ENCODE peak calls at places on chromosomes 2 and 18, in seven cellular contexts. K is GM10248, B is AG10803, O is GM23338, D is breast epithelium, Q is BJ, L is cardiac muscle cell. H is an unnamed sample.

GRCh38 chr2:111665011-111665410 is 219.0 kb downstream of the ANAPC1 start:
- DNase-seq in O (no peak), D (no peak), B (no peak), Q (no peak), K (no peak), L (no peak), H (no peak)

GRCh38 chr2:200944467-200945394 is 18.7 kb downstream of the ORC2 start:
- DNase-seq in K (peak), L (no peak), O (no peak), B (peak), D (no peak), Q (peak), H (peak)

GRCh38 chr18:7272268-7273049 is 41.6 kb downstream of the LRRC30 start:
- DNase-seq in O (peak), D (no peak), B (peak), K (no peak), Q (no peak), L (peak), H (peak)

GRCh38 chr2:176385838-176386237 is 116.6 kb downstream of the MTX2 start:
- DNase-seq in O (peak), Q (no peak), L (no peak), D (no peak), K (no peak), B (no peak), H (no peak)

GRCh38 chr2:75596784-75597183 is 36.0 kb upstream of the EVA1A start:
- DNase-seq in Q (no peak), L (no peak), O (no peak), B (no peak), D (no peak), K (no peak), H (no peak)

GRCh38 chr18:59963229-59963628 is 63.4 kb downstream of the PMAIP1 start:
- DNase-seq in L (no peak), Q (no peak), B (no peak), D (no peak), O (no peak), K (no peak), H (no peak)

GRCh38 chr2:49901202-49901865 is 747.0 kb upstream of the FSHR start:
- DNase-seq in Q (no peak), L (no peak), O (no peak), B (no peak), D (no peak), K (no peak), H (no peak)

GRCh38 chr2:26692814-26693286 is 328 bp downstream of the KCNK3 start:
- DNase-seq in L (peak), B (peak), O (peak), K (no peak), D (no peak), Q (no peak), H (no peak)

GRCh38 chr2:69237070-69237670 is 149.9 kb downstream of the GFPT1 start:
- DNase-seq in B (peak), D (no peak), L (no peak), Q (no peak), K (no peak), O (no peak), H (no peak)

GRCh38 chr2:239778861-239779591 is 246.1 kb downstream of the NDUFA10 start:
- DNase-seq in Q (no peak), O (no peak), K (no peak), L (no peak), D (peak), B (no peak), H (no peak)

GRCh38 chr2:167134381-167135072 is 246.2 kb downstream of the XIRP2 start:
- DNase-seq in B (peak), Q (peak), D (no peak), L (no peak), K (no peak), O (no peak), H (peak)

GRCh38 chr2:19347619-19348562 is 10.5 kb downstream of the OSR1 start:
- DNase-seq in K (peak), L (peak), B (peak), D (peak), Q (peak), O (peak), H (peak)
- TF ChIP-seq CTCF in K (no peak), L (no peak), B (no peak), D (no peak), Q (no peak), O (no peak), H (no peak)

GRCh38 chr18:37364237-37364636 is 201.4 kb downstream of the CELF4 start:
- DNase-seq in K (no peak), L (peak), D (peak), O (no peak), Q (no peak), B (peak), H (no peak)
- TF ChIP-seq CTCF in K (no peak), L (no peak), D (no peak), O (no peak), Q (no peak), B (no peak), H (no peak)

GRCh38 chr2:207529330-207530159 is at the start of gene CREB1:
- DNase-seq in K (peak), L (peak), B (peak), D (peak), Q (peak), O (peak), H (peak)

GRCh38 chr2:207530160-207531023 is 630 bp downstream of the CREB1 start:
- DNase-seq in K (peak), Q (no peak), B (peak), D (no peak), O (peak), L (peak), H (no peak)

GRCh38 chr2:207532676-207533075 is 2.9 kb downstream of the CREB1 start:
- DNase-seq in D (no peak), B (no peak), O (no peak), L (no peak), Q (no peak), K (no peak), H (no peak)

GRCh38 chr2:207531024-207531411 is 1.3 kb downstream of the CREB1 start:
- DNase-seq in K (peak), L (no peak), D (no peak), B (no peak), Q (no peak), O (no peak), H (no peak)

DNA sequence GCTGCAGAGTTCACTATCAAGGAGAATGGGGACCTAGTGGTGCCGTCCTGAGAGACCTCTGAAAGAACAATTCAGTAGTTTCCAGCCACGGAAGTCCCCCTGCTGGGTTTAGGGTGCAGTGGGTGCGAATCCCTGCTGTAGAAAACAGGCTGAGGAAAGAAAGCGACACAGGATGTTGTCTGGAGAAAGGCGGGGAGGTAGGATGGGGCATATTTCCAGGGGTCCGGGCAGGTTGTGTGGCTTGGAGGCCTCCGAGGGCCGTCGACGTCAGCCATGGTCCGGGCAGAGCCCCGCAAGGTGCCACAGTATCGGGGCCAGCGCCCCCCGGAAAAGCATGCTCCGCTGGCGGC is 807 bp upstream of the CREB1 start:
- DNase-seq in B (peak), O (peak), D (peak), K (peak), Q (no peak), L (no peak), H (no peak)
- TF ChIP-seq CTCF in B (peak), O (no peak), D (no peak), K (no peak), Q (peak), L (peak), H (peak)

GRCh38 chr2:153163055-153163454 is 315.5 kb downstream of the RPRM start:
- DNase-seq in K (peak), B (no peak), Q (no peak), D (no peak), O (peak), L (peak), H (no peak)
- TF ChIP-seq CTCF in K (peak), B (no peak), Q (no peak), D (no peak), O (peak), L (no peak), H (no peak)

GRCh38 chr2:85015653-85016360 is 44.8 kb downstream of the KCMF1 start:
- DNase-seq in B (peak), D (no peak), K (no peak), Q (no peak), L (no peak), O (no peak), H (no peak)

GRCh38 chr2:85019121-85019520 is 48.2 kb downstream of the KCMF1 start:
- DNase-seq in K (no peak), L (no peak), O (no peak), B (no peak), D (no peak), Q (no peak), H (no peak)

GRCh38 chr2:85017436-85018048 is 46.6 kb downstream of the KCMF1 start:
- DNase-seq in Q (no peak), O (peak), B (no peak), L (no peak), K (no peak), D (no peak), H (no peak)

GRCh38 chr2:85022232-85022631 is 51.3 kb downstream of the KCMF1 start:
- DNase-seq in O (no peak), K (no peak), D (no peak), B (no peak), Q (no peak), L (no peak), H (no peak)

DNA sequence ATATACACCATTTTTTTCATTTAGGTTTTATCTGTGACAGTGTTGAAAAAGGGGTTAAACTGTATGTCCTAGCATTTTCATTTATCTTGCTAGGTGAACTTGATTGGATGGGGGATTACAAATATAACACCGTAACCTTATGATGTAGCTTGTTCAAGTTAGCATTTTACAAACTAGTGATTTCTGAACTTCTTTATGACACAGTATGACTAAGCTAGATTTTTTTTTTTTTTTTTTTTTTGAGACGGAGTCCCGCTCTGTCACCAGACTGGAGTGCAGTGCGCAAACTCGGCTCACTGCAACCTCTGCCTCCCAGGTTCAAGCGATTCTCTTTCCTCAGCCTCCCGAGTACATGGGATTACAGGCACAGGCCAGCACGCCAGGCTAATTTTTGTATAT is 47.1 kb downstream of the KCMF1 start:
- DNase-seq in K (no peak), B (no peak), O (no peak), Q (no peak), L (no peak), D (no peak), H (no peak)
- TF ChIP-seq CTCF in K (no peak), B (no peak), O (peak), Q (no peak), L (no peak), D (no peak), H (no peak)

GRCh38 chr2:100741880-100742814 is 77.8 kb upstream of the NPAS2 start:
- DNase-seq in B (peak), L (no peak), D (no peak), Q (peak), O (no peak), K (no peak), H (peak)

GRCh38 chr2:100744184-100744583 is 75.8 kb upstream of the NPAS2 start:
- DNase-seq in O (no peak), Q (no peak), K (no peak), B (no peak), L (no peak), D (no peak), H (no peak)

GRCh38 chr2:100745630-100746029 is 74.3 kb upstream of the NPAS2 start:
- DNase-seq in Q (no peak), O (no peak), L (no peak), D (no peak), B (no peak), K (no peak), H (no peak)

GRCh38 chr2:100744589-100744988 is 75.3 kb upstream of the NPAS2 start:
- DNase-seq in D (no peak), L (no peak), O (no peak), K (peak), B (no peak), Q (no peak), H (no peak)

GRCh38 chr2:100742884-100743283 is 77.1 kb upstream of the NPAS2 start:
- DNase-seq in K (no peak), D (no peak), L (no peak), B (peak), O (no peak), Q (peak), H (peak)
- TF ChIP-seq CTCF in K (no peak), D (no peak), L (no peak), B (no peak), O (no peak), Q (no peak), H (no peak)

GRCh38 chr2:60438136-60438535 is 115.3 kb downstream of the BCL11A start:
- DNase-seq in O (no peak), K (no peak), D (no peak), L (no peak), Q (no peak), B (no peak), H (no peak)

GRCh38 chr2:60438653-60439052 is 114.8 kb downstream of the BCL11A start:
- DNase-seq in Q (no peak), K (no peak), L (no peak), B (no peak), D (no peak), O (no peak), H (no peak)

GRCh38 chr2:60439219-60439974 is 114.1 kb downstream of the BCL11A start:
- DNase-seq in O (peak), Q (no peak), D (no peak), K (peak), L (peak), B (no peak), H (no peak)

GRCh38 chr2:60440080-60440753 is 113.2 kb downstream of the BCL11A start:
- DNase-seq in B (no peak), D (no peak), L (no peak), O (no peak), Q (no peak), K (no peak), H (no peak)

DNA sequence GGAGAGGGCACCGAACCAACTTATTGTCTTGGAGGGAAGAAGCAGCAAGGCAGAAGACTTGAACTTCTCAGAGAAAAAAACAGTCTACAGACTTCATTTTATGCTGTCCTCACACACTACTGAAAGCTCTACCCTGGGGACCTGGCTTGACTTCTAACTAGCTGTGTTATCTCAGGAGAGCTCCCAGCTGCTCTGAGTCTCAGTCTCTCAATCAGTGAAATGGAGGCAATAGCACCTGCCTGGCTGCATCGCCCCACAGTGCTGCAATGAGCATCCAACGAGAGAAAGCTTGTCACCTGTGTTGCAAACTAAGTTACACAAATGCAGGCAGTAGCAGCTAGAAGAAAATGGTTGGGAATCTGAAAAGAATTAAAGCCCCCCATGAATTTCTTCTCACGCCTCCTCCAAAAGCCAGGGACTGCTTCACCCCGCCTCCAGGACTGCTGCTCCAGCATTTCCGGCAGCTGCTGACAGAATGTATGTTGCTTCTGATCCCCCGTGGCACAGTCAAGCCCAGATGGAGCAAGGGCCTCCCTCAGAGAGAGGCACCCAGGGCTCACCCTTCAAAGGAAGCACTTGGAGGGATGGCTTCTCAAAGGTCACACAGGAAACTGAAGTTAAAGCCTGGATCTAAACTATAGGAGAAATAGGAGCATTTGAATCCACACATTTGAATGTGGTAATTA is 116.2 kb downstream of the BCL11A start:
- DNase-seq in D (no peak), B (no peak), Q (no peak), O (no peak), K (no peak), L (no peak), H (no peak)
- TF ChIP-seq CTCF in D (no peak), B (no peak), Q (no peak), O (no peak), K (no peak), L (no peak), H (no peak)

GRCh38 chr2:42979416-42979869 is 187.1 kb upstream of the HAAO start:
- DNase-seq in K (no peak), O (no peak), Q (no peak), D (no peak), B (no peak), L (no peak), H (no peak)
- TF ChIP-seq CTCF in K (no peak), O (no peak), Q (no peak), D (no peak), B (no peak), L (no peak), H (no peak)

GRCh38 chr2:195160959-195161358 is 496.1 kb upstream of the SLC39A10 start:
- DNase-seq in D (no peak), L (no peak), K (no peak), B (no peak), Q (no peak), O (no peak), H (no peak)
- TF ChIP-seq CTCF in D (no peak), L (no peak), K (no peak), B (no peak), Q (no peak), O (no peak), H (no peak)